ENCODE peak calls at places on chromosomes 7 and 10, in six cellular contexts. F is H9, L is esophagus muscularis mucosa, Q is MM.1S, B is heart right ventricle, H is HCT116. V is an unnamed sample. For H3K4me1 and H3K27me3, the result is how much of the 10 kb centered on the place peaks cover.

GRCh38 chr7:16811555-16811954 is 6.8 kb upstream of the AGR2 start:
- DNase-seq in F (no peak), L (no peak), Q (no peak), B (no peak), H (no peak), V (no peak)

GRCh38 chr7:15998617-15999016 is 312.1 kb upstream of the MEOX2 start:
- DNase-seq in F (no peak), L (no peak), Q (no peak), B (no peak), H (no peak), V (no peak)

GRCh38 chr7:139634087-139634486 is 110.6 kb downstream of the CLEC2L start:
- DNase-seq in F (no peak), L (no peak), Q (no peak), B (no peak), H (no peak), V (no peak)

GRCh38 chr10:17430647-17431355 is 23.6 kb downstream of the ST8SIA6 start:
- DNase-seq in F (peak), L (no peak), Q (peak), B (peak), H (peak), V (peak)

GRCh38 chr7:94580601-94581000 is 71.0 kb downstream of the CASD1 start:
- DNase-seq in F (no peak), L (no peak), Q (no peak), B (no peak), H (no peak), V (peak)

GRCh38 chr10:79268100-79268670 is 79.1 kb upstream of the PPIF start:
- DNase-seq in F (no peak), L (no peak), Q (no peak), B (no peak), H (no peak), V (no peak)

GRCh38 chr10:69733791-69734261 is 67.9 kb upstream of the COL13A1 start:
- DNase-seq in F (no peak), L (no peak), Q (no peak), B (no peak), H (no peak), V (no peak)

GRCh38 chr7:2299131-2299829 is 15.0 kb downstream of the SNX8 start:
- DNase-seq in F (no peak), L (no peak), Q (no peak), B (peak), H (no peak), V (no peak)

GRCh38 chr10:122279725-122280141 is 8.6 kb downstream of the BTBD16 start:
- DNase-seq in F (peak), L (no peak), Q (no peak), B (peak), H (peak), V (no peak)

GRCh38 chr7:126791306-126791705 is 461.4 kb downstream of the GRM8 start:
- DNase-seq in F (no peak), L (no peak), Q (no peak), B (no peak), H (no peak), V (no peak)

GRCh38 chr10:72316386-72316700 is 38.4 kb downstream of the DNAJB12 start:
- DNase-seq in F (no peak), L (no peak), Q (no peak), B (no peak), H (no peak), V (no peak)

DNA sequence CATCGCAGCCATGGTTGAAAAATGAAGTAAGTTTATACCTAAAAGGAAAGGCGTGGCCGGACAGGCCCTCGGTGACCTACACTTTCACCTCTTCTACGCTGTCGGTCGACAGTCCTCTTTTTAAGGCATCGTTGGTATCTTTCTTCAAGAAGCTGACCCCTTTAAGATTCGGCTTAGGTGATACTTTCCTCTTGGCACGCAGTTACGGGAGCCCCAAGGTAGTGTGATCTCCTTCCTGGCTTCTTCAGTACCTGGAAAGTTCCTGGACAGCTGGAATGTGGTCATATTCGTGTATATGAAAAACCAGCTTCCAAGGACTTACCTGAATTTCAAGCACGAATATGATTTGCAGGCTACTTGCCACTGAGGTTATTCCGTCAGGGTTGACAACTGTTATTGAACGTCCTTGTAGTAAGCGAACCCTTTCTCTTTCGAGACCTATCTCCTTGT is 885 bp upstream of the SYPL1 start:
- DNase-seq in F (no peak), L (no peak), Q (no peak), B (no peak), H (no peak), V (no peak)
- H3K4me1 ChIP-seq in F (under half), L (half or more), Q (under half), B (under half), H (under half), V (under half)

GRCh38 chr10:98266647-98267046 is 1.3 kb downstream of the LOXL4 start:
- DNase-seq in F (no peak), L (no peak), Q (no peak), B (no peak), H (no peak), V (no peak)

GRCh38 chr10:98267894-98268693 is at the start of gene LOXL4:
- DNase-seq in F (no peak), L (no peak), Q (no peak), B (no peak), H (no peak), V (no peak)

GRCh38 chr10:98268694-98269386 is 846 bp upstream of the LOXL4 start:
- DNase-seq in F (no peak), L (no peak), Q (no peak), B (no peak), H (no peak), V (no peak)

GRCh38 chr10:98265403-98266378 is 2.3 kb downstream of the LOXL4 start:
- DNase-seq in F (no peak), L (no peak), Q (no peak), B (no peak), H (no peak), V (no peak)

DNA sequence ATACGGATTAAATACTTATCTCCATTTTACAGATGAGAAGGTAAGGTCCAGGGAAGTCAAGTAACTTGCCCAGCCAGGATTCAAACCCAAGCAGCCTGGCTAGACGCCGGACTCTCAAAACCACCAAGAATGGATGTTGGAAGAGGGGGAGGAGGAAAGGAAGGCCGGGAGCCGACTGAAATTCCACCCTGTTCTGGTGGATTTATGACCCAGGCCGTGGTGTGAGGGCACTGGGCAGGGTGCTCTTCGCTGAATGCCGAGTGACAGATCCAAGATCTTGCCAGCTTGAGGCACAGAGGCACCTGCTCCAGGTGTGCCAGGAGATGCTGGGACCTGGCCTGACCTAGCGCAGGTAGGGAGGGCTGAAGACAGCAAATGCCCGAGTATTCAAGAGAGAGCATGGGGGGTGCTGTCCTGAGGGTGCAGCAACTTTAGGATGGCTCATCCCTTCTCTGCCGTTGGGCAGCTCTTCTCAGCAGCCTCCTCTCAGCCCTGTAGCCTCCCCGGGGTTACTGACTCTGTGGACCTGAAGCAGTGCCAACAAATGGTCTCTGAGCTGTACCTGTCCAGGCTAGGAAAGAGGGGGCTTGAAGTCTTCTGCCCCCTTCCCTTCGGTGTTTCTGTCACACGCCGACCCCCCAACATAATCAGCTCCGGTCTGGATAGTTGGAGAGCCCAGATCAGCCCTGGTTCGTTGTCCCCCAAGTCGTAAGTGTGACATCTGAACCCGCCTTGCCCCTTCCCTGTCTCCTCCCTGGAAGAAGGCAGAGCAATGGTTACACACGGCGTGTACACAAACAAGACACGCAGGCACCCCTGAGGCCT is 713 bp downstream of the LOXL4 start:
- DNase-seq in F (no peak), L (no peak), Q (no peak), B (no peak), H (no peak), V (no peak)
- H3K27me3 ChIP-seq in F (under half), L (under half), Q (under half), B (under half), H (under half), V (under half)

GRCh38 chr7:135510603-135511183 is 791 bp upstream of the CNOT4 start:
- DNase-seq in F (peak), L (no peak), Q (peak), B (no peak), H (no peak), V (no peak)
- TF ChIP-seq CTCF in F (no peak), L (peak), Q (peak), B (no peak), H (no peak), V (no peak)

GRCh38 chr7:28502408-28502807 is 90.1 kb downstream of the CREB5 start:
- DNase-seq in F (no peak), L (no peak), Q (no peak), B (no peak), H (no peak), V (no peak)

GRCh38 chr7:28507538-28508282 is 95.4 kb downstream of the CREB5 start:
- DNase-seq in F (no peak), L (no peak), Q (no peak), B (no peak), H (no peak), V (no peak)

GRCh38 chr7:28505014-28505413 is 92.7 kb downstream of the CREB5 start:
- DNase-seq in F (no peak), L (no peak), Q (no peak), B (no peak), H (no peak), V (no peak)

GRCh38 chr7:28503396-28503795 is 91.1 kb downstream of the CREB5 start:
- DNase-seq in F (no peak), L (no peak), Q (no peak), B (no peak), H (no peak), V (no peak)

GRCh38 chr7:28505861-28506260 is 93.5 kb downstream of the CREB5 start:
- DNase-seq in F (no peak), L (no peak), Q (no peak), B (no peak), H (no peak), V (no peak)
- H3K4me1 ChIP-seq in F (under half), L (under half), Q (under half), B (under half), H (under half), V (under half)

GRCh38 chr10:99654791-99655190 is 4.5 kb upstream of the ENTPD7 start:
- DNase-seq in F (no peak), L (no peak), Q (no peak), B (no peak), H (no peak), V (no peak)

GRCh38 chr10:99654390-99654789 is 4.9 kb upstream of the ENTPD7 start:
- DNase-seq in F (no peak), L (no peak), Q (no peak), B (no peak), H (no peak), V (no peak)

GRCh38 chr10:99656199-99657064 is 2.9 kb upstream of the ENTPD7 start:
- DNase-seq in F (no peak), L (no peak), Q (no peak), B (no peak), H (no peak), V (no peak)

GRCh38 chr10:99648717-99649116 is 10.6 kb upstream of the ENTPD7 start:
- DNase-seq in F (no peak), L (no peak), Q (no peak), B (no peak), H (no peak), V (no peak)

DNA sequence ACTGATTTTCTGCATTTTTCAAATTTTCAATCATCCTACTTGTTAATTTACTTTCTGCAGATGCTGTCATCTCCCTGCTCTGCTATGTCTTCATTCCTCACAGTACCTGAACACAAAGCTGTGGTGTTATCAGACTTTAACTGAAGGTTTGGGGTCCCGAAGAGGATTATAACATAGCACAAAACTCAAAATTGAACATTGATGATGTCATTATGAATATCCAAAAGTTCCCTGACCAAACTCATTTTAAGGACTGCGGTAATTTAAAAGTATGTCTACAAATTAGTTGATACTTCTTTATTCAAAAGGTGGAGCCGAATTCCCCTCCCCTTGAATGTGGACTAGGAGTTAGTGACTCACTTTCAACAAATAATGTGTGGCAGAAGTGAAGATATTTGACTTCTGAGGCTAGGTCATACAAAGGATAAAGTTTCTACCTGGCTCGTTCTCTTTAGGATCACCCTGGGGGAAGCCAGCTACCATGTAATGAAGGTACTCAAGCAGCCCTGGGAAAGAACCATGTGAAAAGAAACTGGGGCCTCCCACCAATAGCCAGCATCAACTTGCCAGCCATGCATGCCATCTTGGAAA is 6.4 kb upstream of the ENTPD7 start:
- DNase-seq in F (no peak), L (no peak), Q (no peak), B (no peak), H (no peak), V (no peak)
- H3K27me3 ChIP-seq in F (under half), L (under half), Q (under half), B (under half), H (under half), V (under half)

DNA sequence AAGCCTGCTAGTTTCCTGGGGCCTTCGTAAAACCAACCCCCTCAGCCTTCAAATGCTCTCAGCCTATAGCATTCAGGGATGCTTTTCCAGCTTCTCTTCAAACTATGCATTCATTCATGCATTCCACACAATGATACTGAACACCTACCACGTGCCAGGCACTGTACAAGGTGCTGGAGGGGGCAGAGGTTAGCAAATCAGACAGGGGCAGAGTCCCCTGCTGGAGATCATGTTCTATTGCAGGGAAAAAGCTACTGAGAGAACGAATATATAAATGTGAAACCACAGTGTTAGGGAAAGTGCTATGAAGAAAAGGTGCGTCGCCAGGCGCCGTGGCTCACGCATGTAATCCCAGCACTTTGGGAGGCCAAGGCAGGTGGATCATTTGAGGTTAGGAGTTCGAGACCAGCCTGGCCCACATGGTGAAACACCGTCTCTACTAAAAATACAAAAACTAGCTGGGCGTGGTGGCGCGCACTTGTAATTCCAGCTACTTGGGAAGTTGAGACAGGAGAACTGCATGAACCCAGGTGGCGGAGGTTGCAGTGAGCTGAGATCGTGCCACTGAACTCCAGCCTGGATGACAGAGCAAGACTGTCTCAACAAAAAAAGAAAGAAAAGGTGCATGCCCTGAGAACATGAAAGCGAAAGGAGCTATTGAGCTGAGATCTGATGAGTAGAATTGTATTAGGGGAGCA is 64.6 kb upstream of the CALN1 start:
- DNase-seq in F (no peak), L (peak), Q (no peak), B (no peak), H (no peak), V (no peak)
- TF ChIP-seq CTCF in F (peak), L (no peak), Q (no peak), B (no peak), H (peak), V (no peak)

GRCh38 chr10:102634696-102635095 is 9.6 kb upstream of the TRIM8 start:
- DNase-seq in F (no peak), L (no peak), Q (no peak), B (no peak), H (no peak), V (no peak)

GRCh38 chr10:102633282-102633681 is 11.0 kb upstream of the TRIM8 start:
- DNase-seq in F (no peak), L (no peak), Q (no peak), B (no peak), H (no peak), V (peak)

GRCh38 chr10:102633848-102634247 is 10.4 kb upstream of the TRIM8 start:
- DNase-seq in F (no peak), L (no peak), Q (no peak), B (no peak), H (no peak), V (no peak)

GRCh38 chr10:102632394-102633062 is 11.8 kb upstream of the TRIM8 start:
- DNase-seq in F (no peak), L (no peak), Q (no peak), B (no peak), H (no peak), V (no peak)

DNA sequence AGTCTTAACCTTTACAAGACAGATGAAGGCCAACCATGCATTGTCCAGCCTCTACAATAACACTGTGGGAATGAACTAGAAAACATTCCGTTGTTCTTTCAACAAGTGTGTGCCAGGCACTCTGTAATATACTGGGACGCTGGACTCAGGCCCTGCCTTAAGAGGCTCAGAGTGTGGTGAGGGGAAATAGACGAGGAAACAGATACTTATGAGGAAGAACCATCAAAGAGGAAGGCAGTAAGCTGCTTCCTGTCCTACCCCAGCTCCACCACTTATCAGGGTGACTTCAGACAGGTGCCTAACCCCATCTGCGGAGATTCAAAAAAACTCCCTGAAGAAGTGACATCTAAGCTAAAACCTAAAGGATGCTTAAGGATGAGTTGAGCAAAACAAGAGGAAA is 8.9 kb upstream of the TRIM8 start:
- DNase-seq in F (no peak), L (no peak), Q (no peak), B (no peak), H (no peak), V (no peak)
- H3K4me1 ChIP-seq in F (under half), L (under half), Q (under half), B (under half), H (under half), V (under half)

GRCh38 chr10:110170142-110170887 is 37.1 kb upstream of the MXI1 start:
- DNase-seq in F (peak), L (peak), Q (no peak), B (peak), H (no peak), V (peak)
- H3K27me3 ChIP-seq in F (half or more), L (under half), Q (under half), B (under half), H (under half), V (under half)

V was measured in lung.